ENCODE peak calls at places on chromosomes 7 and 10, in nine cellular contexts. N is uterus, U is A549, R is body of pancreas, M is PC-3, J is lower lobe of right lung, K is heart left ventricle, B is OCI-LY7, D is A673. V is an unnamed sample. For H3K4me1, the result is how much of the 10 kb centered on the place peaks cover.

GRCh38 chr7:28411876-28412662 is at the start of gene CREB5:
- DNase-seq in N (no peak), U (peak), R (no peak), M (peak), J (no peak), K (no peak), B (peak), D (no peak), V (no peak)

GRCh38 chr7:16422100-16422430 is 727 bp upstream of the CRPPA start:
- DNase-seq in N (no peak), U (no peak), R (no peak), M (no peak), J (no peak), K (no peak), B (no peak), D (no peak), V (no peak)

GRCh38 chr7:28296571-28297483 is 115.5 kb upstream of the CREB5 start:
- DNase-seq in N (no peak), U (peak), R (peak), M (peak), J (no peak), K (peak), B (peak), D (peak), V (no peak)

GRCh38 chr10:62650411-62650810 is 154.1 kb upstream of the ADO start:
- DNase-seq in N (no peak), U (no peak), R (no peak), M (no peak), J (no peak), K (no peak), B (no peak), D (no peak), V (no peak)

GRCh38 chr7:131254211-131254610 is 73.5 kb upstream of the MKLN1 start:
- DNase-seq in N (no peak), U (no peak), R (no peak), M (peak), J (no peak), K (no peak), B (no peak), D (no peak), V (no peak)

GRCh38 chr10:114902151-114902550 is 35.8 kb upstream of the TRUB1 start:
- DNase-seq in N (no peak), U (no peak), R (no peak), M (no peak), J (no peak), K (no peak), B (no peak), D (no peak), V (no peak)

GRCh38 chr10:47331491-47331890 is 9.2 kb downstream of the GDF2 start:
- DNase-seq in N (no peak), U (no peak), R (no peak), M (no peak), J (no peak), K (no peak), B (no peak), D (no peak), V (no peak)

GRCh38 chr7:27782849-27783248 is 42.9 kb downstream of the TAX1BP1 start:
- DNase-seq in N (no peak), U (no peak), R (no peak), M (peak), J (no peak), K (no peak), B (no peak), D (no peak), V (no peak)

GRCh38 chr10:74881253-74881884 is 55.0 kb downstream of the KAT6B start:
- DNase-seq in N (no peak), U (no peak), R (no peak), M (no peak), J (no peak), K (no peak), B (no peak), D (no peak), V (no peak)

GRCh38 chr7:120402368-120402767 is 129.4 kb downstream of the KCND2 start:
- DNase-seq in N (no peak), U (no peak), R (no peak), M (peak), J (no peak), K (no peak), B (no peak), D (no peak), V (no peak)

GRCh38 chr7:65953890-65954289 is 28.1 kb downstream of the GUSB start:
- DNase-seq in N (no peak), U (no peak), R (no peak), M (no peak), J (no peak), K (no peak), B (no peak), D (no peak), V (peak)

GRCh38 chr7:12709731-12710502 is 22.5 kb downstream of the ARL4A start:
- DNase-seq in N (no peak), U (no peak), R (no peak), M (peak), J (no peak), K (no peak), B (no peak), D (peak), V (no peak)

GRCh38 chr7:44603208-44603607 is 3.2 kb upstream of the OGDH start:
- DNase-seq in N (no peak), U (no peak), R (no peak), M (peak), J (no peak), K (no peak), B (no peak), D (no peak), V (no peak)

GRCh38 chr7:134646425-134647305 is at the start of gene BPGM:
- DNase-seq in N (peak), U (peak), R (peak), M (peak), J (peak), K (peak), B (peak), D (peak), V (peak)
- TF ChIP-seq CTCF in N (peak), U (peak), R (no peak), M (peak), J (peak), K (no peak), B (peak), D (peak), V (no peak)

GRCh38 chr10:60613434-60613833 is 164.8 kb upstream of the CDK1 start:
- DNase-seq in N (no peak), U (no peak), R (no peak), M (no peak), J (no peak), K (no peak), B (no peak), D (no peak), V (no peak)

GRCh38 chr10:60623627-60624026 is 154.7 kb upstream of the CDK1 start:
- DNase-seq in N (no peak), U (no peak), R (no peak), M (no peak), J (no peak), K (no peak), B (no peak), D (no peak), V (no peak)

GRCh38 chr10:60621018-60621417 is 157.3 kb upstream of the CDK1 start:
- DNase-seq in N (no peak), U (no peak), R (no peak), M (no peak), J (no peak), K (no peak), B (no peak), D (no peak), V (no peak)

GRCh38 chr10:60615551-60615950 is 162.7 kb upstream of the CDK1 start:
- DNase-seq in N (no peak), U (no peak), R (no peak), M (peak), J (no peak), K (no peak), B (no peak), D (no peak), V (no peak)

DNA sequence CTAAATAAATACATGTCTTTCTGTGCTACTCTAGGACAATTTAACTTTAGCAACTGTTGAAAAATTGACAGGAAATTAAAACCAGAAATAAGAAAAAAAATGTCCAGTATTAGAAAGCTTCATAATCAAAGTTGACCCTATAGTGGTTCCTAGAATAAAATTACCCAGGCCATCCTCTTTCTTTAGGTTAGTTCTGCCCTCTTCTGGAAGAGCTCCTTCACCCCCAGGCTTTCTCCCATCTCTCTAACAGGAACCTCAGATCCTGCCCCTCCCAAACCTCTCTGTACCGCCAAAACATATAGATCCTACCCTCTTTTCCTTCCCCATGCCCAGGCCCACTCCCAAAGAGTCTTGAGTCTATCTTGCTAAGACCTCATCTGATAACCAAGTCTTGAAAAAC is 159.4 kb upstream of the CDK1 start:
- DNase-seq in N (no peak), U (no peak), R (no peak), M (peak), J (no peak), K (no peak), B (no peak), D (peak), V (no peak)
- H3K4me3 ChIP-seq in N (no peak), U (no peak), R (no peak), M (no peak), J (no peak), K (no peak), B (no peak), D (no peak), V (no peak)

DNA sequence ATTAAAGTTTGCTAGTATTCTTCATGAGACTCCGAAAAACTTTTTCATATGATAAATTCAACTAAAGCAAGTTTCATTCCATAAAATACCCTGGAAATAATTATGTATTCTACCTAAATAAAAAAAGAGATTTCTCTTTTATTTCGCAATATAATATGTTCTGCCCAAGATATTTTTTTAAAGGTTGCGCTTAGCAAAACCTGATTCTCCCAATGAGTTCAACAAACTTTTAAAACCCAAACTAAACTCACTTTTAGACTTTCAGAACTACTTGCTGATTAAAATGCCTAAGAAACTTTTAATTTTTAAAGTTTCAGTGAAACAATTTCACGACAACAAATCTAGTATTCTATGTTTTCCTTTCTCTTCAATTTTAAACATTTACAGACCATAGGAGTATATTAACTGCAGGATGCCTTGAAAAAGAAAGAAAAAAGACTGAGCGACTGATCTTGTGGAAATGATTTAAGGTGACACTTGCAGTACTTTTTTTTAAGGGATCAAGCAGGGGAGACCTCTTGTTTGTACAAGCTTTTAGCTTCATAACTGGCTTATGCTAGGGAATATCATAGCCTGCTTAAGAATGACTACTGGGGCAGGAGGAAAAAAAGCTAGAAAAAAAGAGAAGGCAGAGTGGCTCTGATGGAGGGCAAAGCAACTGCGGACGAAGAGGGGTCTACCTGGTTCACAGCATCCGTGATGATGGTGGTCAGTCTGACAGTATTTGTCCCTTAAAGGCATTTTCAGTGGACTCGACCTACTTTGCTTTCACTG is 1.5 kb downstream of the ZNF800 start:
- DNase-seq in N (no peak), U (no peak), R (no peak), M (no peak), J (no peak), K (no peak), B (no peak), D (no peak), V (no peak)
- H3K4me1 ChIP-seq in N (under half), U (under half), R (under half), M (under half), J (half or more), K (under half), B (under half), D (under half), V (under half)

GRCh38 chr10:51269816-51270215 is 195.5 kb downstream of the PRKG1 start:
- DNase-seq in N (no peak), U (no peak), R (no peak), M (peak), J (no peak), K (no peak), B (no peak), D (no peak), V (no peak)

GRCh38 chr10:51272580-51272979 is 198.3 kb downstream of the PRKG1 start:
- DNase-seq in N (peak), U (no peak), R (no peak), M (no peak), J (no peak), K (no peak), B (no peak), D (no peak), V (no peak)

GRCh38 chr10:51273572-51273971 is 199.3 kb downstream of the PRKG1 start:
- DNase-seq in N (no peak), U (no peak), R (no peak), M (no peak), J (peak), K (no peak), B (no peak), D (no peak), V (no peak)
- TF ChIP-seq CTCF in N (no peak), U (no peak), R (no peak), M (no peak), J (no peak), K (no peak), B (no peak), D (no peak), V (no peak)

DNA sequence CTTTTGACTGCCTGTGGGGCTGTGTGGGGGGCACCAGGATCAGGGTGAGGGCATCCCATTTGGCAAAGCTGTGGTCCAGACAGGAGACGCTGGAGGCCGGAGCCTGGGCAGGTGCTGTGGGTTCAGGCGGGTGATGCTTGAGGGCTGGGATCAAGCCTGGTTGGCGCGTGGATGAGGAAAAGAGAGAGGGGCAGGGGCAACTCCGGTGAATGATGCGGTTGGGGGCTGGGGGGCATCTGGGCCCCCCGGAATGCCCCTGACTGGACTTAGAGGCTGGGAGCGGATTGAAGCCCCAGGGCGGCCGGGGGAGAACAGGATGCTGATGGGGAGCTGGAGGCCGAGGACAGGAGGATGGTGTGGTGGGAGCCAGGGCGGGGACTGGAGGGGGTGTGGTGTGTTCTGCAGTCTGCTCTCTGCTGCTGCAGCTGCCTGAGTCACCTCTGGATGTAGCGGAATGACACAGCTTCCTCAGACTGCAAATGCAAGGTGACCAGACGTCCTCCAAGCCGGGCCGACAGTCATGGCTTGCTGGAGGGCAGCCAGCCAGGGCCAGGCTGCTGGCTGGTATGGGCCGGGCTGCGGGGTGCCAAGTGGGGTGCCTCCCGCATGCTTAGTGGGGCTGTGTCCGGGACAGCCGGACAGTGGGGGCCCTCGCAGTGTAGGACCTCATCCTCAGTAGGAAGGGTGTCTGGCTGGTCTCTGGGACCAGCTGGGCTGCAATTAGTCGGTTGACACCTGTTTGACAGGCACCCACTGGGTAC is 3.2 kb downstream of the MAFK start:
- DNase-seq in N (peak), U (peak), R (peak), M (peak), J (no peak), K (peak), B (no peak), D (peak), V (peak)
- H3K4me3 ChIP-seq in N (no peak), U (peak), R (no peak), M (peak), J (peak), K (no peak), B (peak), D (no peak), V (peak)

GRCh38 chr7:33039905-33040292 is 22.7 kb downstream of the NT5C3A start:
- DNase-seq in N (no peak), U (no peak), R (no peak), M (no peak), J (no peak), K (peak), B (no peak), D (no peak), V (no peak)
- H3K4me1 ChIP-seq in N (under half), U (half or more), R (half or more), M (half or more), J (half or more), K (half or more), B (half or more), D (half or more), V (under half)

GRCh38 chr10:35542303-35542702 is 62.8 kb upstream of the GJD4 start:
- DNase-seq in N (no peak), U (no peak), R (no peak), M (no peak), J (no peak), K (no peak), B (no peak), D (no peak), V (no peak)

GRCh38 chr10:35545079-35545657 is 60.0 kb upstream of the GJD4 start:
- DNase-seq in N (no peak), U (no peak), R (no peak), M (no peak), J (no peak), K (no peak), B (no peak), D (no peak), V (no peak)

GRCh38 chr10:35545878-35546631 is 59.1 kb upstream of the GJD4 start:
- DNase-seq in N (no peak), U (peak), R (no peak), M (peak), J (no peak), K (no peak), B (no peak), D (no peak), V (no peak)

GRCh38 chr10:35552622-35553342 is 52.4 kb upstream of the GJD4 start:
- DNase-seq in N (no peak), U (no peak), R (no peak), M (peak), J (no peak), K (no peak), B (no peak), D (no peak), V (no peak)

GRCh38 chr10:35546824-35547225 is 58.3 kb upstream of the GJD4 start:
- DNase-seq in N (no peak), U (peak), R (no peak), M (peak), J (no peak), K (no peak), B (no peak), D (peak), V (no peak)
- TF ChIP-seq CTCF in N (no peak), U (peak), R (no peak), M (peak), J (no peak), K (no peak), B (no peak), D (peak), V (no peak)

DNA sequence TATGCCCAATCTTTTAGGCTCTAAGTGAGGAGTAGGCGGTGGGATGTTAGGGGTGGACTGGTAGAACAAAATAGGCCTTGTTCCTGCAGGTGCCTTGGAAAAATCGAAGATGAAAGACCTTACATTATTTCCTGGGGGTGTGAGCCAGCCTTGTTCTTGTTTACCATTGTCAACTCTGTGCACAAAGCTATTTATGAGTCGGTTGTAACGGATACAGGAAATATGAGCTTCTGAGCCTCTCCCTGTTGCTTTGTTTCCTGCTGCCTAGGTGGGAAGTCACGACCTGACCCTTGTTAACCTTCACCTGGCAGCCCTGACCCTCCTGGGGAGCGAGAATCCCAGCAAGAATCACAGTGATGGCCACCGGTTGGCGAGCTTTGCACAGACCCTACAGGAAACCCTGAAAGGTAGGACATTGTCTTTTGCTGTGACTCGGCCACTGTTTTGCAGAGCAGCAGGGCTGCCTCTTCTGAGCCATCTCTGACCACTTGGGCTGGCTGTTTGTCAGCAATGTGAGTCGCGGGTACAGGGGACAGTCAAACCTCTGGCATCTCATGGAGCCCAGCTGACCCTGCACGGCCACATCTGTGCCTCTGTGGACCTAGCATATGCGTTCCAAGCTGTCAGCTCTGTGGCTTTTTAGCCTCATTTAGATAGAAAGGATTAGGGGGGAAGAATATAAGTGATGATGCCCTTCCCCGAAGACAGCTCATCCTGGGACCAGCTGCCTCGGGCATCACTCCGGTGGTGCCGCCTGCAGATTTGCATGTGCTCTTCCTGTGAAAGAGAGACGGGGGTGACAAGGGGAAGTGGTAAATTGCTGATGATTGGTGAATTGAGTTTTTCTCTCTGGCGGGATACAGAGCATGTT is 102.1 kb upstream of the ANLN start:
- DNase-seq in N (no peak), U (peak), R (no peak), M (peak), J (no peak), K (no peak), B (peak), D (no peak), V (no peak)
- H3K4me3 ChIP-seq in N (no peak), U (no peak), R (no peak), M (no peak), J (peak), K (no peak), B (peak), D (no peak), V (no peak)

GRCh38 chr7:79833616-79834015 is 301.0 kb upstream of the GNAI1 start:
- DNase-seq in N (no peak), U (no peak), R (no peak), M (no peak), J (no peak), K (no peak), B (no peak), D (no peak), V (no peak)

DNA sequence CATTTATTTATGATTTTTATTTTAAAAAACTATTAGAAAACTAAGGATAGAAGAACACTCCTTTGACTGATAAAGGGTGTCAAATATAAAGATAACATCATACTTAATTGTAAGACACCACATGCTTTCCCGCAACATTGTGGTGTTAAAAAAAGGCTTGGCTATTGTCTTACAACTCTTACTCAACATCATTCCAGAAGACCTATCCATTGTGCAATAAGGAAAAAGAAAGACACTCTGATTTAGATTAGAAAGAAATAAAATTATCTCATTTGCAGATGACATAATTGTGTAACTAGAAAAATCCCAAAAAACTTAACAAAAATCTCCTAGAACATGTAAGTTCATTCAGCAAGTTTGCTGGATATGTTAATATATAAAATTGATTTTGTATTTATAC is 296.7 kb upstream of the GNAI1 start:
- DNase-seq in N (no peak), U (no peak), R (no peak), M (no peak), J (no peak), K (no peak), B (no peak), D (no peak), V (no peak)
- H3K4me1 ChIP-seq in N (under half), U (under half), R (under half), M (under half), J (under half), K (under half), B (under half), D (under half), V (under half)

V was measured in right atrium auricular region.